ENCODE peak calls at places on chromosome 20, in seven cellular contexts. J, W, S, Y, G, X and A are unnamed samples.

GRCh38 chr20:46099491-46100287 is 9.9 kb upstream of the NCOA5 start:
- DNase-seq in J (no peak), W (no peak), S (no peak), Y (no peak), G (no peak), X (no peak), A (no peak)

GRCh38 chr20:44961868-44962267 is 1.7 kb upstream of the TOMM34 start:
- DNase-seq in J (no peak), W (no peak), S (no peak), Y (no peak), G (no peak), X (no peak), A (no peak)

GRCh38 chr20:10769700-10770099 is 95.9 kb upstream of the JAG1 start:
- DNase-seq in J (no peak), W (no peak), S (no peak), Y (no peak), G (no peak), X (no peak), A (no peak)

GRCh38 chr20:36745234-36745926 is 510 bp downstream of the NDRG3 start:
- DNase-seq in J (no peak), W (peak), S (no peak), Y (no peak), G (peak), X (peak), A (no peak)

GRCh38 chr20:52033313-52033712 is 158.3 kb downstream of the ZFP64 start:
- DNase-seq in J (no peak), W (no peak), S (no peak), Y (no peak), G (peak), X (no peak), A (no peak)

GRCh38 chr20:46963758-46964181 is 69.1 kb downstream of the EYA2 start:
- DNase-seq in J (peak), W (no peak), S (no peak), Y (no peak), G (no peak), X (no peak), A (no peak)

GRCh38 chr20:11012975-11013374 is 339.2 kb upstream of the JAG1 start:
- DNase-seq in J (no peak), W (no peak), S (no peak), Y (no peak), G (no peak), X (no peak), A (no peak)

GRCh38 chr20:13817342-13817741 is 32.5 kb downstream of the NDUFAF5 start:
- DNase-seq in J (no peak), W (no peak), S (no peak), Y (no peak), G (peak), X (no peak), A (no peak)

GRCh38 chr20:9412309-9412708 is 102.1 kb upstream of the LAMP5 start:
- DNase-seq in J (no peak), W (no peak), S (no peak), Y (no peak), G (no peak), X (no peak), A (no peak)

GRCh38 chr20:18404172-18404571 is 62.7 kb downstream of the DZANK1 start:
- DNase-seq in J (peak), W (no peak), S (no peak), Y (no peak), G (peak), X (no peak), A (no peak)

GRCh38 chr20:50110141-50111047 is 2.6 kb downstream of the UBE2V1 start:
- DNase-seq in J (no peak), W (no peak), S (no peak), Y (no peak), G (peak), X (no peak), A (no peak)

GRCh38 chr20:24016560-24016959 is 28.0 kb upstream of the GGTLC1 start:
- DNase-seq in J (no peak), W (no peak), S (no peak), Y (no peak), G (no peak), X (no peak), A (no peak)

GRCh38 chr20:54237544-54237943 is 29.7 kb downstream of the PFDN4 start:
- DNase-seq in J (no peak), W (no peak), S (no peak), Y (no peak), G (no peak), X (no peak), A (no peak)

GRCh38 chr20:49186535-49187329 is 1.4 kb downstream of the STAU1 start:
- DNase-seq in J (peak), W (no peak), S (no peak), Y (peak), G (peak), X (peak), A (peak)

GRCh38 chr20:52494244-52494643 is 302.7 kb upstream of the ZFP64 start:
- DNase-seq in J (peak), W (no peak), S (no peak), Y (no peak), G (peak), X (no peak), A (peak)

GRCh38 chr20:50759678-50760077 is 28.3 kb downstream of the PARD6B start:
- DNase-seq in J (no peak), W (no peak), S (no peak), Y (no peak), G (no peak), X (no peak), A (no peak)

GRCh38 chr20:63316502-63316921 is 23.5 kb downstream of the COL20A1 start:
- DNase-seq in J (no peak), W (no peak), S (no peak), Y (no peak), G (no peak), X (no peak), A (no peak)

GRCh38 chr20:62307226-62308101 is 4.7 kb downstream of the ADRM1 start:
- DNase-seq in J (no peak), W (no peak), S (no peak), Y (no peak), G (peak), X (no peak), A (no peak)

GRCh38 chr20:51710503-51710902 is 57.7 kb downstream of the ATP9A start:
- DNase-seq in J (no peak), W (no peak), S (no peak), Y (no peak), G (no peak), X (no peak), A (no peak)

GRCh38 chr20:13231031-13231752 is 10.1 kb downstream of the ISM1 start:
- DNase-seq in J (peak), W (no peak), S (no peak), Y (peak), G (peak), X (no peak), A (peak)

GRCh38 chr20:51042064-51042463 is 19.2 kb upstream of the KCNG1 start:
- DNase-seq in J (no peak), W (no peak), S (no peak), Y (no peak), G (no peak), X (no peak), A (no peak)